ENCODE peak calls at places on chromosomes 1 and 21, in six cellular contexts. M is esophagus squamous epithelium, Z is testis, L is IMR-90, O is stomach, Q is prostate gland. S is an unnamed sample.

GRCh38 chr1:10781137-10781536 is 15.3 kb downstream of the CASZ1 start:
- DNase-seq in M (no peak), Z (no peak), L (no peak), O (peak), Q (no peak), S (no peak)

GRCh38 chr1:191831572-191831971 is 326.7 kb upstream of the RGS18 start:
- DNase-seq in M (no peak), Z (no peak), L (no peak), O (no peak), Q (no peak), S (no peak)

GRCh38 chr21:44892095-44892494 is 18.6 kb upstream of the PTTG1IP start:
- DNase-seq in M (no peak), Z (no peak), L (no peak), O (no peak), Q (no peak), S (no peak)

GRCh38 chr1:20110679-20111078 is 8.7 kb downstream of the PLA2G2D start:
- DNase-seq in M (no peak), Z (no peak), L (peak), O (no peak), Q (no peak), S (no peak)

GRCh38 chr1:94947453-94947852 is 20.5 kb upstream of the CNN3 start:
- DNase-seq in M (no peak), Z (no peak), L (peak), O (no peak), Q (no peak), S (no peak)

GRCh38 chr1:20405051-20405754 is 80.8 kb downstream of the CAMK2N1 start:
- DNase-seq in M (no peak), Z (no peak), L (no peak), O (no peak), Q (no peak), S (no peak)

GRCh38 chr1:118636004-118636403 is 352.1 kb downstream of the TBX15 start:
- DNase-seq in M (no peak), Z (no peak), L (no peak), O (no peak), Q (no peak), S (no peak)

GRCh38 chr1:32876341-32877210 is 5.9 kb upstream of the FNDC5 start:
- DNase-seq in M (no peak), Z (peak), L (no peak), O (peak), Q (no peak), S (peak)

GRCh38 chr21:28684351-28684750 is 308.3 kb downstream of the LTN1 start:
- DNase-seq in M (no peak), Z (no peak), L (no peak), O (no peak), Q (no peak), S (no peak)

GRCh38 chr1:27476222-27476621 is 13.7 kb downstream of the WASF2 start:
- DNase-seq in M (no peak), Z (peak), L (no peak), O (no peak), Q (no peak), S (no peak)

GRCh38 chr1:228734881-228735801 is at the start of gene RHOU:
- DNase-seq in M (no peak), Z (peak), L (peak), O (peak), Q (peak), S (peak)
- TF ChIP-seq POLR2A in M (peak), Z (no peak), L (no peak), O (no peak), Q (peak), S (peak)

GRCh38 chr1:182029379-182030331 is 31.9 kb downstream of the ZNF648 start:
- DNase-seq in M (peak), Z (peak), L (peak), O (peak), Q (peak), S (peak)

GRCh38 chr1:182032251-182032650 is 29.3 kb downstream of the ZNF648 start:
- DNase-seq in M (no peak), Z (no peak), L (no peak), O (no peak), Q (no peak), S (no peak)

GRCh38 chr1:182038220-182038619 is 23.3 kb downstream of the ZNF648 start:
- DNase-seq in M (no peak), Z (no peak), L (no peak), O (no peak), Q (no peak), S (no peak)

GRCh38 chr1:182035097-182035770 is 26.3 kb downstream of the ZNF648 start:
- DNase-seq in M (no peak), Z (no peak), L (no peak), O (no peak), Q (no peak), S (no peak)
- H3K27ac ChIP-seq in M (no peak), Z (no peak), L (no peak), O (no peak), Q (no peak), S (no peak)

DNA sequence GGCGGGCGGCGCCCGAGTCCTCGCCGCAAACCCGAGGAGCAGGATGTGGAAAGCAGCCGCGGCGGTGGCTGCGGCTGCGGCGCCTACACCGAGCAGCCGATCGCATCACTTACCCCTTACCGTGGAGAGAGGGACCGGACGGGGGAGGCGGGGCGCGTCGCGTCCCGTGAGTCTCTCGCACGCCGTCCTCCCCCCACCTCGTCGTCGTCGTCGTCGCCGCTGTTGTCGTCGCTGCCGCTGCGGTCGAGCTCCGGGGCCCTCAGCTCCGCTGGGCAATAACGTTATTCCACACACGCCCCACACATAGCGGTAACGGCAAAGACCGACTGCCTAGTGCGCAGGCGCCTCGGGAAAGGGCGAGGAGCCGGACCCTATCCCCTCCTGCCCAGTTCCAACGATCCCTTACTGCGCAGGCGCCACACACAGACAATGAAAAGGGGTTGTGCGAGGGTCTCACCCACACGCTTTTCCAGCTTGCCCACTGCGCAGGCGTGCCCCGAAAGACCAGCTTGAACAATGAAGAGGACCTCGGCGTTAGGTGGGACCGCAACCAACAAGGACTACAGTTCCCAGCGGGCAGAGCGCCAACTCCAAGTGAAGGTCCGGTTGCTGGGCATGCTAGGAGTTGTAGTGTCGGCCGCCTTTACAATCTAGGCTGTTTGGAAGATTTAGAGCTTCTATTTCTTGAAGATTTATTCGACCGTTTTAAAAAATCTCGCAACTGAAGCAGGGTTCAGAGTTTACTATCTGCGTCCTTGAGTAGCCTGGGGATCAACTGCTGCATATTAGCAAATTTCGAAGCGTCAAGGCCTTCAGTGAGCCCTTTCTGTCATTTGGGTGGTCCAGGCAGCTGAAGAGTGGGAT is at the start of gene CEP170:
- DNase-seq in M (peak), Z (peak), L (peak), O (peak), Q (peak), S (peak)
- TF ChIP-seq POLR2A in M (peak), Z (peak), L (no peak), O (peak), Q (peak), S (peak)

GRCh38 chr1:3457910-3458621 is 3.6 kb downstream of the ARHGEF16 start:
- DNase-seq in M (no peak), Z (no peak), L (no peak), O (peak), Q (peak), S (no peak)

GRCh38 chr1:3456449-3456963 is 2.0 kb downstream of the ARHGEF16 start:
- DNase-seq in M (no peak), Z (no peak), L (no peak), O (peak), Q (no peak), S (no peak)

GRCh38 chr1:3455630-3456448 is 1.4 kb downstream of the ARHGEF16 start:
- DNase-seq in M (no peak), Z (no peak), L (no peak), O (no peak), Q (no peak), S (no peak)

GRCh38 chr1:3459051-3459908 is 4.8 kb downstream of the ARHGEF16 start:
- DNase-seq in M (no peak), Z (no peak), L (no peak), O (no peak), Q (no peak), S (no peak)

DNA sequence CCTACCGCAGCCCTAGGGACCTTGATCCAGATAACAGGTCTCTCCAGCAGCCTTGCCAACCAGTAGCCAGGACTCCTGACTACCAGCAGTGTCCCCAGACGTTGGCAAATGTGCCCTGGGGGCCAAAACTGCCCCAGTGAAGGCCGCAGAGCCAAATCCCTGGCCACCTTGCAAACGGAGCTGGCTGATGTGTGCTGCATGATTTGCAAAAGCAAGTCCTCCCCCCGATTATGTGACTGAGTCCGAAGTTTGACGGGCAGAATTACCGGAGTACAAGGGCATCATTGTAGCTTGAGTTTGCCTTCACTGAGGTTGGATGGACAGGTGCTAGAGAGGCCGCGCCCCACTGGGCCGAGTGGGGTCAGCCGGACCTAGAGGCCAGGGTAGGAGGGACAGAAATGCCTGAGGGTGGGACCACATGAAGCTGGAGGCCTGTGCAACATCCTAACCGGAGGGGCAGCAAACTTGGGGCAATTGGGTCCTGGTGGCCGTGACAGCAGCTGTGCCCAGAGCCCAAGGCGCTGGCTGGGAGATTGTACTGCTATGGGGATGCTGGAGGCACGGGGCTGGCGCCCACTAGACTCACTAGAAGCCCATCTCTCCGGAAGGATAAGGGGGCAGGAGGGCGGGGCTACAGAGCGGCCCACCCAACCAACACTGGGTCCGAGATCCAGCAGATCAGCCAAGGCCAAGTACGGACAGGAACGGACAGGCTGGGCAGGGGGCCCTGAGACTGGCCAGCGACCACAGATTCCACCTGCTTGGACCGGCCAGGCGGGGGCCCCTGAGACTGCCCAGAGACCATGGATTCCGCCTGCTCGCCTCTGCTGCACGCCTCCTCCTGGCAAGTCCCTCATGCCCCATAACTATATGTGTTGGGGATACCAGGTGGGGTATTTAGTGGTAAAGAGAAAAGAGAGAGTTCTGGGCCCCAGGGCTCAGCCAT is 2.8 kb downstream of the ARHGEF16 start:
- DNase-seq in M (no peak), Z (no peak), L (no peak), O (no peak), Q (no peak), S (no peak)
- H3K27ac ChIP-seq in M (peak), Z (peak), L (no peak), O (peak), Q (peak), S (no peak)

GRCh38 chr1:111192643-111193519 is 7.6 kb downstream of the DENND2D start:
- DNase-seq in M (no peak), Z (no peak), L (peak), O (no peak), Q (no peak), S (no peak)

GRCh38 chr1:111191496-111191895 is 8.9 kb downstream of the DENND2D start:
- DNase-seq in M (no peak), Z (no peak), L (peak), O (no peak), Q (no peak), S (no peak)

GRCh38 chr1:111190931-111191451 is 9.5 kb downstream of the DENND2D start:
- DNase-seq in M (no peak), Z (no peak), L (peak), O (no peak), Q (no peak), S (no peak)

GRCh38 chr1:111193712-111194480 is 6.5 kb downstream of the DENND2D start:
- DNase-seq in M (no peak), Z (no peak), L (peak), O (no peak), Q (no peak), S (no peak)

GRCh38 chr1:111192074-111192473 is 8.4 kb downstream of the DENND2D start:
- DNase-seq in M (no peak), Z (no peak), L (no peak), O (no peak), Q (no peak), S (no peak)
- TF ChIP-seq POLR2A in M (no peak), Z (no peak), L (no peak), O (no peak), Q (no peak), S (no peak)

GRCh38 chr1:38133781-38134180 is 87.2 kb upstream of the POU3F1 start:
- DNase-seq in M (no peak), Z (no peak), L (no peak), O (no peak), Q (no peak), S (no peak)

GRCh38 chr1:38134294-38134755 is 87.7 kb upstream of the POU3F1 start:
- DNase-seq in M (no peak), Z (peak), L (no peak), O (no peak), Q (no peak), S (no peak)

GRCh38 chr1:38137164-38137563 is 90.6 kb upstream of the POU3F1 start:
- DNase-seq in M (no peak), Z (no peak), L (no peak), O (no peak), Q (no peak), S (no peak)

GRCh38 chr1:38133304-38133703 is 86.7 kb upstream of the POU3F1 start:
- DNase-seq in M (no peak), Z (no peak), L (no peak), O (no peak), Q (no peak), S (no peak)

GRCh38 chr1:38135621-38136414 is 89.2 kb upstream of the POU3F1 start:
- DNase-seq in M (no peak), Z (no peak), L (no peak), O (no peak), Q (no peak), S (no peak)
- H3K27ac ChIP-seq in M (no peak), Z (no peak), L (no peak), O (no peak), Q (no peak), S (no peak)

S was measured in thyroid gland.